ENCODE peak calls at places on chromosome 6, in ten cellular contexts. One of them, this sample, is unnamed.

GRCh38 chr6:163179061-163179460 is 235.5 kb upstream of the QKI start:
- DNase-seq in pancreas: no peak
- DNase-seq in tibial nerve: no peak
- DNase-seq in H7: no peak
- DNase-seq in breast epithelium: no peak
- DNase-seq in SJCRH30: no peak
- DNase-seq in K562: no peak
- DNase-seq in adipocyte: no peak
- DNase-seq in endothelial cell of umbilical vein: no peak
- DNase-seq in BJ: no peak
- DNase-seq in this sample: no peak

GRCh38 chr6:166598441-166599138 is 12.1 kb upstream of the RAMACL start:
- DNase-seq in pancreas: no peak
- DNase-seq in tibial nerve: peak; percentile 68
- DNase-seq in H7: no peak
- DNase-seq in breast epithelium: peak; percentile 32
- DNase-seq in SJCRH30: no peak
- DNase-seq in K562: no peak
- DNase-seq in adipocyte: peak; percentile 95
- DNase-seq in endothelial cell of umbilical vein: peak; percentile 98
- DNase-seq in BJ: peak; percentile 91
- DNase-seq in this sample: no peak

GRCh38 chr6:110560239-110561015 is 84.0 kb upstream of the SLC22A16 start:
- DNase-seq in pancreas: no peak
- DNase-seq in tibial nerve: no peak
- DNase-seq in H7: no peak
- DNase-seq in breast epithelium: no peak
- DNase-seq in SJCRH30: no peak
- DNase-seq in K562: no peak
- DNase-seq in adipocyte: no peak
- DNase-seq in endothelial cell of umbilical vein: no peak
- DNase-seq in BJ: no peak
- DNase-seq in this sample: no peak

GRCh38 chr6:43604174-43604573 is 24.9 kb downstream of the GTPBP2 start:
- DNase-seq in pancreas: no peak
- DNase-seq in tibial nerve: no peak
- DNase-seq in H7: no peak
- DNase-seq in breast epithelium: no peak
- DNase-seq in SJCRH30: no peak
- DNase-seq in K562: no peak
- DNase-seq in adipocyte: peak; percentile 72
- DNase-seq in endothelial cell of umbilical vein: peak; percentile 61
- DNase-seq in BJ: no peak
- DNase-seq in this sample: no peak

GRCh38 chr6:116349216-116349615 is 21.5 kb upstream of the DSE start:
- DNase-seq in pancreas: no peak
- DNase-seq in tibial nerve: no peak
- DNase-seq in H7: no peak
- DNase-seq in breast epithelium: no peak
- DNase-seq in SJCRH30: no peak
- DNase-seq in K562: no peak
- DNase-seq in adipocyte: no peak
- DNase-seq in endothelial cell of umbilical vein: no peak
- DNase-seq in BJ: no peak
- DNase-seq in this sample: no peak

GRCh38 chr6:84243240-84243639 is 15.8 kb upstream of the CEP162 start:
- DNase-seq in pancreas: no peak
- DNase-seq in tibial nerve: no peak
- DNase-seq in H7: no peak
- DNase-seq in breast epithelium: no peak
- DNase-seq in SJCRH30: no peak
- DNase-seq in K562: no peak
- DNase-seq in adipocyte: no peak
- DNase-seq in endothelial cell of umbilical vein: no peak
- DNase-seq in BJ: no peak
- DNase-seq in this sample: no peak

GRCh38 chr6:126926926-126927325 is 191.5 kb upstream of the RSPO3 start:
- DNase-seq in pancreas: no peak
- DNase-seq in tibial nerve: no peak
- DNase-seq in H7: no peak
- DNase-seq in breast epithelium: no peak
- DNase-seq in SJCRH30: peak; percentile 50
- DNase-seq in K562: no peak
- DNase-seq in adipocyte: no peak
- DNase-seq in endothelial cell of umbilical vein: no peak
- DNase-seq in BJ: no peak
- DNase-seq in this sample: no peak

GRCh38 chr6:34705241-34705640 is 8.7 kb upstream of the ILRUN start:
- DNase-seq in pancreas: no peak
- DNase-seq in tibial nerve: no peak
- DNase-seq in H7: no peak
- DNase-seq in breast epithelium: no peak
- DNase-seq in SJCRH30: no peak
- DNase-seq in K562: no peak
- DNase-seq in adipocyte: no peak
- DNase-seq in endothelial cell of umbilical vein: peak; percentile 61
- DNase-seq in BJ: no peak
- DNase-seq in this sample: no peak

GRCh38 chr6:71457883-71458282 is 169.3 kb downstream of the OGFRL1 start:
- DNase-seq in pancreas: no peak
- DNase-seq in tibial nerve: no peak
- DNase-seq in H7: no peak
- DNase-seq in breast epithelium: no peak
- DNase-seq in SJCRH30: peak; percentile 84
- DNase-seq in K562: no peak
- DNase-seq in adipocyte: no peak
- DNase-seq in endothelial cell of umbilical vein: peak; percentile 14
- DNase-seq in BJ: no peak
- DNase-seq in this sample: no peak

GRCh38 chr6:118630067-118630466 is 21.3 kb downstream of the CEP85L start:
- DNase-seq in pancreas: no peak
- DNase-seq in tibial nerve: no peak
- DNase-seq in H7: no peak
- DNase-seq in breast epithelium: no peak
- DNase-seq in SJCRH30: no peak
- DNase-seq in K562: no peak
- DNase-seq in adipocyte: no peak
- DNase-seq in endothelial cell of umbilical vein: no peak
- DNase-seq in BJ: no peak
- DNase-seq in this sample: no peak

GRCh38 chr6:1821188-1822183 is 211.8 kb downstream of the FOXC1 start:
- DNase-seq in pancreas: no peak
- DNase-seq in tibial nerve: no peak
- DNase-seq in H7: no peak
- DNase-seq in breast epithelium: no peak
- DNase-seq in SJCRH30: peak; percentile 65
- DNase-seq in K562: no peak
- DNase-seq in adipocyte: peak; percentile 78
- DNase-seq in endothelial cell of umbilical vein: peak; percentile 89
- DNase-seq in BJ: peak; percentile 79
- DNase-seq in this sample: no peak

GRCh38 chr6:134707342-134707982 is 242.4 kb downstream of the ALDH8A1 start:
- DNase-seq in pancreas: peak; percentile 58
- DNase-seq in tibial nerve: no peak
- DNase-seq in H7: no peak
- DNase-seq in breast epithelium: no peak
- DNase-seq in SJCRH30: no peak
- DNase-seq in K562: no peak
- DNase-seq in adipocyte: peak; percentile 29
- DNase-seq in endothelial cell of umbilical vein: no peak
- DNase-seq in BJ: no peak
- DNase-seq in this sample: no peak

GRCh38 chr6:36542041-36542440 is 5.2 kb downstream of the STK38 start:
- DNase-seq in pancreas: no peak
- DNase-seq in tibial nerve: no peak
- DNase-seq in H7: no peak
- DNase-seq in breast epithelium: no peak
- DNase-seq in SJCRH30: no peak
- DNase-seq in K562: no peak
- DNase-seq in adipocyte: no peak
- DNase-seq in endothelial cell of umbilical vein: no peak
- DNase-seq in BJ: no peak
- DNase-seq in this sample: no peak

GRCh38 chr6:36533321-36533720 is 14.0 kb downstream of the STK38 start:
- DNase-seq in pancreas: no peak
- DNase-seq in tibial nerve: no peak
- DNase-seq in H7: no peak
- DNase-seq in breast epithelium: no peak
- DNase-seq in SJCRH30: no peak
- DNase-seq in K562: no peak
- DNase-seq in adipocyte: no peak
- DNase-seq in endothelial cell of umbilical vein: no peak
- DNase-seq in BJ: no peak
- DNase-seq in this sample: no peak

GRCh38 chr6:36539814-36540568 is 7.3 kb downstream of the STK38 start:
- DNase-seq in pancreas: no peak
- DNase-seq in tibial nerve: no peak
- DNase-seq in H7: no peak
- DNase-seq in breast epithelium: no peak
- DNase-seq in SJCRH30: no peak
- DNase-seq in K562: no peak
- DNase-seq in adipocyte: no peak
- DNase-seq in endothelial cell of umbilical vein: no peak
- DNase-seq in BJ: no peak
- DNase-seq in this sample: no peak

DNA sequence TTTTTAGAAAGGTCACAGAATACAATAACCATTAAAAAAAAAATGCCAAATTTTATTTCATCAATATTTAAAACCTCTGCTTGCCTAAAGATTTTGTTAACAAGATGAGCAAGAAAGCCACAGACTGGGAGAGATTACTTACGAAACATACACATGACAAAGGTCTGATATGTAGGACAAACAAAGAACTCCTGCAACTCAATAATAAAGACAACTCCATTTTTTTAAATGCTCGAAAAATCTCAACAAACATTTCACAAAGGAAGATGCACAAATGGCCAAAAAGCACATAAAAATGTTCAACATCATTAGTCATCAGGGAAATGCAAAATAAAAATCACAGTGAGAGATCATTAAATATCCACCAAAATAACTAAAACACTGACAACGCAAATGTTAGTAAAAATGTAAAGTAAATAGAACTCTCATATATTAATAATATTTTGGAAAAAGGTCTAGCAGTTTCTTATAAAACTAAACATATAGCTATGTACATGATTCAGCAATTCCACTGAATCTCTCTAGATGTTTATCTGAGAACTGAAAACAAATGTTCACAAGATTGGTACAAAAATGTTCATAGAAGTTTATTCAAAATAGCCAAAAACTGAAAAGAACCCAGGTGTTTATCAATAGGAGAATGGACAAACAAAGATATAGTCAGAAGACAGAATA is 10.3 kb downstream of the STK38 start:
- DNase-seq in pancreas: no peak
- DNase-seq in tibial nerve: no peak
- DNase-seq in H7: no peak
- DNase-seq in breast epithelium: no peak
- DNase-seq in SJCRH30: no peak
- DNase-seq in K562: no peak
- DNase-seq in adipocyte: no peak
- DNase-seq in endothelial cell of umbilical vein: no peak
- DNase-seq in BJ: no peak
- DNase-seq in this sample: no peak
- H3K36me3 ChIP-seq in pancreas: no peaks in the 10 kb centered on the region
- H3K36me3 ChIP-seq in tibial nerve: peaks cover 63% of the 10 kb centered on the region
- H3K36me3 ChIP-seq in H7: peaks cover 5% of the 10 kb centered on the region
- H3K36me3 ChIP-seq in breast epithelium: no peaks in the 10 kb centered on the region
- H3K36me3 ChIP-seq in SJCRH30: peaks cover 45% of the 10 kb centered on the region
- H3K36me3 ChIP-seq in K562: peaks cover 55% of the 10 kb centered on the region
- H3K36me3 ChIP-seq in adipocyte: peaks cover 67% of the 10 kb centered on the region
- H3K36me3 ChIP-seq in endothelial cell of umbilical vein: peaks cover 2% of the 10 kb centered on the region
- H3K36me3 ChIP-seq in BJ: peaks cover 5% of the 10 kb centered on the region
- H3K36me3 ChIP-seq in this sample: peaks cover 57% of the 10 kb centered on the region

DNA sequence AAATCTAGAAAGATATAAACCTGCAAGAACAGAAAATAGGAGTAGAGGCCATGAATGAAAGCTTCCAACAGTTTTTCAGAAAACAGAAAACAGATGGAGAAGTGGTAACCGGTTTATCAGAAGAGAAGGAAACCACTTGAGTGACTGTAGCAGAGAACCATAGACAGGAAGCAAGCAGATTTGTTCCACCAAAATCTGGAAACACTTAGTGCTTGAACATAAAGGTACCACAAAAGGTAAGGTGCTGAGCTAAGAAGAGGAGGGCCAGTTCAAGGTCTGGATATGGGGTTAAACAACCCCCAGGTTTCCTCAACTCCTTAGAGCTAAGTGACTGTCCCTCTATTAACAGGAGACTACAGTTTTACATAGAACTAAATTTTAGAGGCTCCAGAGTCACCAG is 9.2 kb upstream of the KIAA0319 start:
- DNase-seq in pancreas: no peak
- DNase-seq in tibial nerve: no peak
- DNase-seq in H7: no peak
- DNase-seq in breast epithelium: no peak
- DNase-seq in SJCRH30: no peak
- DNase-seq in K562: no peak
- DNase-seq in adipocyte: no peak
- DNase-seq in endothelial cell of umbilical vein: no peak
- DNase-seq in BJ: no peak
- DNase-seq in this sample: no peak
- H3K36me3 ChIP-seq in pancreas: peaks cover 5% of the 10 kb centered on the region
- H3K36me3 ChIP-seq in tibial nerve: peaks cover 51% of the 10 kb centered on the region
- H3K36me3 ChIP-seq in H7: peaks cover 6% of the 10 kb centered on the region
- H3K36me3 ChIP-seq in breast epithelium: no peaks in the 10 kb centered on the region
- H3K36me3 ChIP-seq in SJCRH30: no peaks in the 10 kb centered on the region
- H3K36me3 ChIP-seq in K562: peaks cover 62% of the 10 kb centered on the region
- H3K36me3 ChIP-seq in adipocyte: peaks cover 58% of the 10 kb centered on the region
- H3K36me3 ChIP-seq in endothelial cell of umbilical vein: peaks cover 9% of the 10 kb centered on the region
- H3K36me3 ChIP-seq in BJ: peaks cover 5% of the 10 kb centered on the region
- H3K36me3 ChIP-seq in this sample: peaks cover 4% of the 10 kb centered on the region

GRCh38 chr6:157877149-157877548 is 54.1 kb downstream of the SNX9 start:
- DNase-seq in pancreas: no peak
- DNase-seq in tibial nerve: no peak
- DNase-seq in H7: no peak
- DNase-seq in breast epithelium: no peak
- DNase-seq in SJCRH30: no peak
- DNase-seq in K562: no peak
- DNase-seq in adipocyte: no peak
- DNase-seq in endothelial cell of umbilical vein: no peak
- DNase-seq in BJ: no peak
- DNase-seq in this sample: no peak
- H3K36me3 ChIP-seq in pancreas: no peaks in the 10 kb centered on the region
- H3K36me3 ChIP-seq in tibial nerve: peaks cover 60% of the 10 kb centered on the region
- H3K36me3 ChIP-seq in H7: peaks cover 13% of the 10 kb centered on the region
- H3K36me3 ChIP-seq in breast epithelium: no peaks in the 10 kb centered on the region
- H3K36me3 ChIP-seq in SJCRH30: peaks cover 28% of the 10 kb centered on the region
- H3K36me3 ChIP-seq in K562: peaks cover 93% of the 10 kb centered on the region
- H3K36me3 ChIP-seq in adipocyte: peaks cover 77% of the 10 kb centered on the region
- H3K36me3 ChIP-seq in endothelial cell of umbilical vein: peaks cover 19% of the 10 kb centered on the region
- H3K36me3 ChIP-seq in BJ: peaks cover 20% of the 10 kb centered on the region
- H3K36me3 ChIP-seq in this sample: peaks cover 58% of the 10 kb centered on the region

DNA sequence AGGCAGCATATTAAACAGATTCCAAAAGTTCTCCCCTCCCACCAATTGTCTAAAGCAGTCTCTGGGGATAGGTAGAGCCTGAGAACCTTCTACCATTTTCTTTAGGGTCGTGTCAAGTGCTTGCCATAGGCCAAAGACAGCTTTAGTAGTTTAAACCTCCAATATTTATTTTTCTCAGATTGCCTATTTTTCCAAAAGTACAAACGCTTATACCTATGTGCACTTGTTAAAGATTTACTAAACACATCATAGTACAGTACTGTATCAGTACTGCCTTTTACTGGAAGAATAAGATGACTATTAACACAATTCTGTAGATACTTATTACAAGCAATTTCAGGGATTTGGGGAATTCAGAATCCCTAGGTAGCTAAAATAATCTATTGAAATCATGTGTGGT is 29.4 kb downstream of the AKIRIN2 start:
- DNase-seq in pancreas: no peak
- DNase-seq in tibial nerve: no peak
- DNase-seq in H7: no peak
- DNase-seq in breast epithelium: no peak
- DNase-seq in SJCRH30: no peak
- DNase-seq in K562: no peak
- DNase-seq in adipocyte: no peak
- DNase-seq in endothelial cell of umbilical vein: no peak
- DNase-seq in BJ: no peak
- DNase-seq in this sample: no peak
- H3K36me3 ChIP-seq in pancreas: peaks cover 9% of the 10 kb centered on the region
- H3K36me3 ChIP-seq in tibial nerve: peaks cover 88% of the 10 kb centered on the region
- H3K36me3 ChIP-seq in H7: peaks cover 9% of the 10 kb centered on the region
- H3K36me3 ChIP-seq in breast epithelium: peaks cover 4% of the 10 kb centered on the region
- H3K36me3 ChIP-seq in SJCRH30: peaks cover 82% of the 10 kb centered on the region
- H3K36me3 ChIP-seq in K562: peaks cover 65% of the 10 kb centered on the region
- H3K36me3 ChIP-seq in adipocyte: peaks cover 73% of the 10 kb centered on the region
- H3K36me3 ChIP-seq in endothelial cell of umbilical vein: peaks cover 16% of the 10 kb centered on the region
- H3K36me3 ChIP-seq in BJ: peaks cover 6% of the 10 kb centered on the region
- H3K36me3 ChIP-seq in this sample: peaks cover 9% of the 10 kb centered on the region

This sample was measured in psoas muscle.